ENCODE peak calls at places on chromosomes 13 and 19, in nine cellular contexts. T, M, G, O, B, E, C, Y and V are unnamed samples.

GRCh38 chr19:11736696-11737095 is 2.0 kb downstream of the ZNF823 start:
- DNase-seq in T (no peak), B (no peak), O (peak; percentile 33), Y (peak; percentile 19), M (peak; percentile 65), C (peak; percentile 31), E (no peak), G (no peak), V (no peak)

GRCh38 chr13:112702983-112703379 is 13.1 kb downstream of the ATP11A start:
- DNase-seq in O (no peak), B (no peak), T (no peak), M (no peak), Y (no peak), E (no peak), G (no peak), C (no peak), V (peak; percentile 11)

GRCh38 chr13:41595298-41595697 is 137.9 kb downstream of the RGCC start:
- DNase-seq in E (no peak), T (no peak), Y (no peak), G (no peak), B (no peak), O (peak; percentile 11), M (no peak), C (no peak), V (no peak)

GRCh38 chr19:10508707-10509106 is 5.6 kb upstream of the KEAP1 start:
- DNase-seq in C (no peak), Y (no peak), G (no peak), T (no peak), O (peak; percentile 28), E (no peak), B (no peak), M (no peak), V (no peak)

GRCh38 chr13:47146136-47146535 is 249.3 kb upstream of the HTR2A start:
- DNase-seq in M (no peak), B (no peak), C (no peak), E (no peak), G (no peak), T (no peak), O (peak; percentile 89), Y (no peak), V (no peak)

GRCh38 chr19:34365463-34366401 is 736 bp downstream of the GPI start:
- DNase-seq in G (no peak), M (peak; percentile 71), O (peak; percentile 32), C (peak; percentile 49), E (peak; percentile 66), Y (peak; percentile 23), B (peak; percentile 48), T (no peak), V (peak; percentile 64)

GRCh38 chr13:40920826-40921225 is 98.3 kb downstream of the ELF1 start:
- DNase-seq in B (no peak), G (no peak), O (peak; percentile 56), E (no peak), T (no peak), Y (no peak), M (no peak), C (no peak), V (no peak)

GRCh38 chr19:17952041-17952976 is 14.6 kb upstream of the KCNN1 start:
- DNase-seq in B (no peak), C (no peak), Y (no peak), E (no peak), M (no peak), O (no peak), T (no peak), G (no peak), V (no peak)

GRCh38 chr19:48351341-48351752 is 12.4 kb downstream of the TMEM143 start:
- DNase-seq in C (peak; percentile 71), Y (peak; percentile 39), O (peak; percentile 26), G (peak; percentile 63), B (peak; percentile 81), T (no peak), E (peak; percentile 83), M (peak; percentile 67), V (peak; percentile 74)

GRCh38 chr19:38122402-38123093 is 101.5 kb downstream of the DPF1 start:
- DNase-seq in G (no peak), Y (no peak), E (no peak), M (no peak), B (no peak), C (peak; percentile 30), O (no peak), T (no peak), V (no peak)

GRCh38 chr13:76715043-76715442 is 171.2 kb downstream of the KCTD12 start:
- DNase-seq in G (no peak), C (no peak), T (no peak), B (no peak), E (no peak), Y (no peak), M (no peak), O (no peak), V (no peak)

GRCh38 chr13:66200555-66200954 is 1029.6 kb downstream of the PCDH9 start:
- DNase-seq in O (no peak), M (no peak), G (no peak), Y (no peak), E (no peak), C (no peak), B (no peak), T (no peak), V (no peak)

GRCh38 chr19:5850743-5851293 is 431 bp downstream of the FUT3 start:
- DNase-seq in M (no peak), C (peak; percentile 71), E (peak; percentile 66), B (no peak), Y (peak; percentile 39), O (peak; percentile 53), G (no peak), T (no peak), V (peak; percentile 55)

GRCh38 chr19:16018106-16018755 is 58.1 kb upstream of the TPM4 start:
- DNase-seq in B (no peak), E (peak; percentile 20), T (no peak), Y (no peak), O (no peak), G (no peak), C (no peak), M (no peak), V (no peak)

GRCh38 chr13:113970810-113971470 is 2.9 kb downstream of the C13orf46 start:
- DNase-seq in Y (peak; percentile 49), M (peak; percentile 73), G (no peak), C (peak; percentile 95), B (no peak), T (no peak), O (peak; percentile 23), E (peak; percentile 91), V (no peak)

GRCh38 chr13:83845121-83845520 is 37.2 kb downstream of the SLITRK1 start:
- DNase-seq in C (no peak), G (no peak), O (peak; percentile 4), T (no peak), Y (no peak), E (no peak), B (no peak), M (no peak), V (no peak)

GRCh38 chr19:53131085-53131484 is 1.6 kb downstream of the ZNF415 start:
- DNase-seq in E (no peak), G (no peak), T (no peak), C (no peak), Y (no peak), M (no peak), O (no peak), B (no peak), V (no peak)

GRCh38 chr19:53130506-53130905 is 2.2 kb downstream of the ZNF415 start:
- DNase-seq in Y (no peak), B (no peak), E (no peak), M (no peak), C (no peak), O (no peak), T (no peak), G (no peak), V (no peak)

GRCh38 chr19:53131732-53132131 is 978 bp downstream of the ZNF415 start:
- DNase-seq in E (no peak), Y (no peak), B (peak; percentile 60), M (no peak), O (no peak), T (no peak), C (no peak), G (no peak), V (no peak)

GRCh38 chr19:53136432-53136831 is 3.7 kb upstream of the ZNF415 start:
- DNase-seq in T (no peak), E (no peak), O (no peak), Y (no peak), M (no peak), B (no peak), G (no peak), C (no peak), V (no peak)

GRCh38 chr19:53132231-53132991 is at the start of gene ZNF415:
- DNase-seq in M (peak; percentile 94), O (peak; percentile 67), G (no peak), B (peak; percentile 91), Y (peak; percentile 85), T (no peak), C (peak; percentile 91), E (peak; percentile 81), V (peak; percentile 86)
- TF ChIP-seq POLR2A in M (peak; percentile 31), O (no peak), G (no peak), B (no peak), Y (peak; percentile 16), T (no peak), C (peak; percentile 53), E (no peak), V (no peak)

DNA sequence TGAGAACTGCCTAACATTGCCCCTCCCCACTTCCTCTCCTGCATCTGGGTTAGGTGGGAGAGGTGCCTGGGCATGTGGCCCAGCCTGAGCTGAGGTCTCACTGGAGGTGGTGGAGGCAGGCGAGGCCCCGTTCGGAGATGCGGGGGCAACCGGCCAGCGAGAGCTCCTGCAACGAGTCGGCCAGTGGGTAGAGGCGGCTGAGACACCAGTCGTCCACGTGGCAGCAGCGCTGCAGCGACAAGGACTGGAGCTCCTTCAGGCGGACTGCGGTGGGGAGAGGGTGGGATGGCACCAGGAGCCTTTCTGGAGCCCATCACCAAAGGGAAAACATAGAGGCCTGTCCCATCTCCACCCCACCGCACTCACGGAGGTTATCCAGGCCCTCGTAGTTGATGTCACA is 6.0 kb upstream of the B3GNT8 start:
- DNase-seq in O (no peak), B (no peak), T (no peak), G (no peak), E (no peak), M (peak; percentile 46), Y (no peak), C (no peak), V (no peak)
- H3K36me3 ChIP-seq in O (peaks cover 28% of the 10 kb centered on the region), B (no peaks in the 10 kb centered on the region), T (no peaks in the 10 kb centered on the region), G (peaks cover 11% of the 10 kb centered on the region), E (peaks cover 76% of the 10 kb centered on the region), M (peaks cover 12% of the 10 kb centered on the region), Y (no peaks in the 10 kb centered on the region), C (no peaks in the 10 kb centered on the region), V (no peaks in the 10 kb centered on the region)

GRCh38 chr19:4327252-4327876 is 11.3 kb downstream of the STAP2 start:
- DNase-seq in C (peak; percentile 48), T (no peak), O (peak; percentile 13), E (peak; percentile 86), M (peak; percentile 86), G (no peak), B (peak; percentile 62), Y (peak; percentile 88), V (peak; percentile 95)
- TF ChIP-seq POLR2A in C (no peak), T (no peak), O (no peak), E (no peak), M (no peak), G (no peak), B (no peak), Y (no peak), V (no peak)

DNA sequence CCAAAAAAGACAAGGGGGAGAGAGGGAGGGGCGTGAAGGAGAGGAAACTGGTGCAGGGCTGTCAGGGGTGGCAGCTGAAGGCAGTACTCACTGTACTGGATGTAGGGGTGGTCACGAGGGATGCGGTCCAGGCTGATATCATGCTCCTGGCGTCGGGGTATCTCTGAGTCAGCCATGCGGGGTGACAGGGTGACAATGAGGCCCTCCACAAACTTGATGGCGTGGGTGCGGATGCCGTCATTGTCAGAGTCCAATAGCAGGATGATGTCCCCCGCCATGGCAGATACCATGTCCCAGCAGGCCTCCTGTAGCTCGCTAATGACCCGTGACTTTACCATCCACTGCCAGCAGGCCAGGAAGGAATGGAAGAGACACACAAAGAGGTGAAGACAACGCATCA is 15.3 kb downstream of the SYMPK start:
- DNase-seq in T (no peak), B (no peak), E (no peak), G (no peak), O (no peak), M (no peak), Y (no peak), C (no peak), V (no peak)
- H3K36me3 ChIP-seq in T (peaks cover 56% of the 10 kb centered on the region), B (no peaks in the 10 kb centered on the region), E (peaks cover 100% of the 10 kb centered on the region), G (peaks cover 32% of the 10 kb centered on the region), O (peaks cover 62% of the 10 kb centered on the region), M (peaks cover 42% of the 10 kb centered on the region), Y (no peaks in the 10 kb centered on the region), C (peaks cover 9% of the 10 kb centered on the region), V (no peaks in the 10 kb centered on the region)